ENCODE peak calls at places on chromosomes 5 and 9, in eight cellular contexts. One of them, this sample, is unnamed.

GRCh38 chr5:65126192-65126591 is 355.5 kb downstream of the ADAMTS6 start:
- DNase-seq in heart left ventricle: peak
- DNase-seq in HepG2: no peak
- DNase-seq in uterus: no peak
- DNase-seq in IMR-90: peak
- DNase-seq in body of pancreas: no peak
- DNase-seq in H1: no peak
- DNase-seq in esophagus squamous epithelium: no peak
- DNase-seq in this sample: no peak

GRCh38 chr5:93401844-93402243 is 179.2 kb downstream of the NR2F1-AS1 start:
- DNase-seq in heart left ventricle: no peak
- DNase-seq in HepG2: no peak
- DNase-seq in uterus: no peak
- DNase-seq in IMR-90: no peak
- DNase-seq in body of pancreas: no peak
- DNase-seq in H1: no peak
- DNase-seq in esophagus squamous epithelium: no peak
- DNase-seq in this sample: no peak

GRCh38 chr9:20616808-20617207 is 5.5 kb downstream of the MLLT3 start:
- DNase-seq in heart left ventricle: no peak
- DNase-seq in HepG2: no peak
- DNase-seq in uterus: no peak
- DNase-seq in IMR-90: no peak
- DNase-seq in body of pancreas: no peak
- DNase-seq in H1: no peak
- DNase-seq in esophagus squamous epithelium: no peak
- DNase-seq in this sample: no peak

GRCh38 chr9:95627802-95628201 is 111.0 kb upstream of the PTCH1 start:
- DNase-seq in heart left ventricle: no peak
- DNase-seq in HepG2: no peak
- DNase-seq in uterus: no peak
- DNase-seq in IMR-90: no peak
- DNase-seq in body of pancreas: no peak
- DNase-seq in H1: no peak
- DNase-seq in esophagus squamous epithelium: no peak
- DNase-seq in this sample: no peak

GRCh38 chr5:133261993-133262392 is 210.2 kb downstream of the HSPA4 start:
- DNase-seq in heart left ventricle: no peak
- DNase-seq in HepG2: peak
- DNase-seq in uterus: no peak
- DNase-seq in IMR-90: no peak
- DNase-seq in body of pancreas: peak
- DNase-seq in H1: no peak
- DNase-seq in esophagus squamous epithelium: no peak
- DNase-seq in this sample: no peak

GRCh38 chr9:131733601-131734061 is 6.2 kb downstream of the RAPGEF1 start:
- DNase-seq in heart left ventricle: peak
- DNase-seq in HepG2: no peak
- DNase-seq in uterus: no peak
- DNase-seq in IMR-90: peak
- DNase-seq in body of pancreas: peak
- DNase-seq in H1: no peak
- DNase-seq in esophagus squamous epithelium: no peak
- DNase-seq in this sample: no peak

GRCh38 chr5:63025679-63026078 is 447.1 kb downstream of the LRRC70 start:
- DNase-seq in heart left ventricle: no peak
- DNase-seq in HepG2: no peak
- DNase-seq in uterus: no peak
- DNase-seq in IMR-90: no peak
- DNase-seq in body of pancreas: no peak
- DNase-seq in H1: no peak
- DNase-seq in esophagus squamous epithelium: no peak
- DNase-seq in this sample: no peak

GRCh38 chr5:15463231-15463630 is 36.7 kb upstream of the FBXL7 start:
- DNase-seq in heart left ventricle: no peak
- DNase-seq in HepG2: no peak
- DNase-seq in uterus: no peak
- DNase-seq in IMR-90: peak
- DNase-seq in body of pancreas: no peak
- DNase-seq in H1: no peak
- DNase-seq in esophagus squamous epithelium: no peak
- DNase-seq in this sample: no peak

GRCh38 chr5:139091439-139092156 is 106.6 kb downstream of the SIL1 start:
- DNase-seq in heart left ventricle: no peak
- DNase-seq in HepG2: no peak
- DNase-seq in uterus: no peak
- DNase-seq in IMR-90: no peak
- DNase-seq in body of pancreas: peak
- DNase-seq in H1: no peak
- DNase-seq in esophagus squamous epithelium: no peak
- DNase-seq in this sample: peak

GRCh38 chr9:110714314-110714713 is 45.7 kb downstream of the MUSK start:
- DNase-seq in heart left ventricle: no peak
- DNase-seq in HepG2: no peak
- DNase-seq in uterus: no peak
- DNase-seq in IMR-90: peak
- DNase-seq in body of pancreas: no peak
- DNase-seq in H1: no peak
- DNase-seq in esophagus squamous epithelium: no peak
- DNase-seq in this sample: no peak

DNA sequence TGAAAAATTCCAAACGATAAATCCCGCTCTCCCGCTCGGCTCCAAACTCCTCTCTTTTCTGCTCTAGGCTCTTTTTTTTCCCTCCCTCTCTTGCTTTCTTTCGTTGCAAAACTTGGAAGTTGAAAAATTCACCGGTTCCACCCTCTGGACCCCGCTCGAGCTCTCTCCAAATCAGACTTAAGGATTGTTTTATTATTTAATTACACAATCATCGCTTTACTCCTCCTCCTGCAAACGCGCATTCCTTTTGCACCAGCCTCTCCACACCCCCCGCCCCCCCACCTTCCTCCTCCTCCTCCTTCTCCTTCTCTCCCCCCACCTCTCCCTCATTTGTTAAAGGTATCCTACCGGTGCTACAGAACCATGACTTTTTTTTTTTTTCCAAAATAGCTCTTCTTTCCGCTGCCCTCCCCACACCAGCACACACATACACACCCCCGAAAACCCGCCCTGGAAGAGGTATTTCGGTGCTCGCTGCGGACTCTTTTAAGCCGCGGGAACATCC is 535 bp upstream of the NFIB start:
- DNase-seq in heart left ventricle: peak
- DNase-seq in HepG2: peak
- DNase-seq in uterus: peak
- DNase-seq in IMR-90: peak
- DNase-seq in body of pancreas: peak
- DNase-seq in H1: no peak
- DNase-seq in esophagus squamous epithelium: no peak
- DNase-seq in this sample: peak
- TF ChIP-seq POLR2A in heart left ventricle: no peak
- TF ChIP-seq POLR2A in HepG2: no peak
- TF ChIP-seq POLR2A in uterus: peak
- TF ChIP-seq POLR2A in IMR-90: no peak
- TF ChIP-seq POLR2A in body of pancreas: peak
- TF ChIP-seq POLR2A in H1: no peak
- TF ChIP-seq POLR2A in esophagus squamous epithelium: peak
- TF ChIP-seq POLR2A in this sample: no peak

GRCh38 chr9:117073539-117074336 is 341.1 kb downstream of the ASTN2 start:
- DNase-seq in heart left ventricle: no peak
- DNase-seq in HepG2: peak
- DNase-seq in uterus: no peak
- DNase-seq in IMR-90: no peak
- DNase-seq in body of pancreas: peak
- DNase-seq in H1: peak
- DNase-seq in esophagus squamous epithelium: no peak
- DNase-seq in this sample: peak
- TF ChIP-seq CTCF in heart left ventricle: peak
- TF ChIP-seq CTCF in HepG2: peak
- TF ChIP-seq CTCF in uterus: peak
- TF ChIP-seq CTCF in IMR-90: peak
- TF ChIP-seq CTCF in body of pancreas: peak
- TF ChIP-seq CTCF in H1: peak
- TF ChIP-seq CTCF in esophagus squamous epithelium: peak
- TF ChIP-seq CTCF in this sample: peak

GRCh38 chr9:3262831-3263544 is 262.8 kb downstream of the RFX3 start:
- DNase-seq in heart left ventricle: no peak
- DNase-seq in HepG2: no peak
- DNase-seq in uterus: no peak
- DNase-seq in IMR-90: no peak
- DNase-seq in body of pancreas: no peak
- DNase-seq in H1: peak
- DNase-seq in esophagus squamous epithelium: no peak
- DNase-seq in this sample: no peak
- TF ChIP-seq POLR2A in heart left ventricle: no peak
- TF ChIP-seq POLR2A in HepG2: no peak
- TF ChIP-seq POLR2A in uterus: no peak
- TF ChIP-seq POLR2A in IMR-90: no peak
- TF ChIP-seq POLR2A in body of pancreas: no peak
- TF ChIP-seq POLR2A in H1: no peak
- TF ChIP-seq POLR2A in esophagus squamous epithelium: no peak
- TF ChIP-seq POLR2A in this sample: no peak

DNA sequence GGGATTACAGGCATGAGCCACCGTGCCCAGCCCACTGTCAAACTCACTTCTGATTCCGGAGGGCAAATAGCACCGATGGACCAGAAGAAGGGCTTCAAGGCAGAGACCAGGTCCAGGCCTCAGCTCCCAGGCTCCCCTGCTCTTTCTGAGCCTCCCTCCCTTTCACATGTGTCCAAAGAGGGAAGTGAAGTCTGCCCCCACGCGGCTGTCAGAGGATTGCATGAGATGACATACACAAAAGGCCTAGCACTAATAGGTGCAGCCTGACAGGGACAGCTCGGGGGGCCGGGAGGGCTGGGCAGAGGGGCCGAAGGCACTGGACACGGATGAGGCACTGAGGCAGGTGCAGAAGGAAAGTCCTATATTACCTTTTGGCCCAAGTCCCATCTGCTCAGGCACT is 16.1 kb downstream of the FBP1 start:
- DNase-seq in heart left ventricle: no peak
- DNase-seq in HepG2: peak
- DNase-seq in uterus: no peak
- DNase-seq in IMR-90: no peak
- DNase-seq in body of pancreas: peak
- DNase-seq in H1: no peak
- DNase-seq in esophagus squamous epithelium: no peak
- DNase-seq in this sample: peak
- TF ChIP-seq CTCF in heart left ventricle: no peak
- TF ChIP-seq CTCF in HepG2: peak
- TF ChIP-seq CTCF in uterus: no peak
- TF ChIP-seq CTCF in IMR-90: no peak
- TF ChIP-seq CTCF in body of pancreas: peak
- TF ChIP-seq CTCF in H1: peak
- TF ChIP-seq CTCF in esophagus squamous epithelium: no peak
- TF ChIP-seq CTCF in this sample: no peak

DNA sequence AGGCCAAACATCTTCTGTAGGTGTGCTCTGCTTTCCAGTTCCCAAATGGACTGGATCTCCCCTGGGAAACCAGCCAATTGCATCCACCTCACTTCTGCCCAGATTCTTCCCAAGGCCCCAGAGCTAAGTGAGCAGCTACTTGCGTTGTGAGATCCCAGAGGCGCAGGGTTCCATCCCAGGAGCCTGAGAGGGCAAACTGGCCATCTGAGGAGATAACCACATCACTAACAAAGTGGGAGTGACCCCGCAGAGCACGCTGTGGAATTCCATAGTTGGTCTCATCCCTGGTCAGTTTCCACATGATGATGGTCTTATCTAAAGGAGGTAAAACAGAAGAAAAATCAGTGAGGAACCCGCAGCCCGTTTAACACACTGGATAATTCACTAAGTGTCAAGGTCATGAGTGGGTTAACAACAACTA is 1.7 kb downstream of the RACK1 start:
- DNase-seq in heart left ventricle: no peak
- DNase-seq in HepG2: no peak
- DNase-seq in uterus: no peak
- DNase-seq in IMR-90: no peak
- DNase-seq in body of pancreas: no peak
- DNase-seq in H1: no peak
- DNase-seq in esophagus squamous epithelium: no peak
- DNase-seq in this sample: no peak
- TF ChIP-seq POLR2A in heart left ventricle: no peak
- TF ChIP-seq POLR2A in HepG2: no peak
- TF ChIP-seq POLR2A in uterus: no peak
- TF ChIP-seq POLR2A in IMR-90: no peak
- TF ChIP-seq POLR2A in body of pancreas: no peak
- TF ChIP-seq POLR2A in H1: no peak
- TF ChIP-seq POLR2A in esophagus squamous epithelium: no peak
- TF ChIP-seq POLR2A in this sample: no peak

DNA sequence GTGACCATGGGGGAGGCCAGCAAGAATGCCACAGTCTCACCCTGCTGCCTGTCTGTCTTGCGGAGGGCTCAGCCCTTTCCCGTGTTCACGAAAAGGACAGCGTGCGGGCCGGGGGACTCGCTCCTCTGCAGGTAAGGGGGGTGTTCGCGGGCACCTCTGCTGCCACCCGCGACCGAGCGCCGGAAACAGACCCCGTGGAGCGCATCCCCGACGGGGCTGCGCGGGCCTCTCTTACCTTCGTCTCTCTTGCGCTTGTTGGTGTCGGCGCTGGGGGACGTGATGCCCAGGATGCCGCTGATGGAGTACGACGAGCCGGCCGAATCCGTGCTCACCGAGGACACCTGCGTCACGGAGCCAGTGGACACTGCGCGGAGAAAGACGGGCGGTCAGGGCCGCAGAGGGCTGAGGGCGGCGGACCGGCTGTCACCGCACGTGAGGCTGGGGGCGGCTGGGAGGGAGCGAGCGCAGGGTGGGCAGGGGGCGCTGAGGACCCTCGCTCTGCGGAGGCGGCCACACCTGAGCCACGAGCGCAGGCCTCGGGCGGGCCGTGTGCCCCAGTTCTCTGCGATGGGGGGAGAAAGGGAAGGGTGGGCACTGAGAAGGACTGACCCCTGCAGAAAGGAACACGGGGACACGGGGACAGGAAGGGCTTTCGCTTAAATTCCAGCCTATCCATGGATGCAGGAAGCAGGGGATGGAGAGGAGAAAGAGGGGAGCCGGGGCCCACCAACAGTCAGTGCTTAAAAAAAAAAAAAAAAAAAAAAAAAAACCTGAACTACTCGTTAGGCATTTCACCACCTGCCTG is 31.5 kb downstream of the PAX5 start:
- DNase-seq in heart left ventricle: no peak
- DNase-seq in HepG2: no peak
- DNase-seq in uterus: no peak
- DNase-seq in IMR-90: no peak
- DNase-seq in body of pancreas: no peak
- DNase-seq in H1: no peak
- DNase-seq in esophagus squamous epithelium: no peak
- DNase-seq in this sample: no peak
- TF ChIP-seq CTCF in heart left ventricle: no peak
- TF ChIP-seq CTCF in HepG2: no peak
- TF ChIP-seq CTCF in uterus: no peak
- TF ChIP-seq CTCF in IMR-90: no peak
- TF ChIP-seq CTCF in body of pancreas: no peak
- TF ChIP-seq CTCF in H1: no peak
- TF ChIP-seq CTCF in esophagus squamous epithelium: no peak
- TF ChIP-seq CTCF in this sample: no peak

GRCh38 chr5:177446184-177447065 is at the start of gene PRR7:
- DNase-seq in heart left ventricle: peak
- DNase-seq in HepG2: no peak
- DNase-seq in uterus: peak
- DNase-seq in IMR-90: peak
- DNase-seq in body of pancreas: peak
- DNase-seq in H1: no peak
- DNase-seq in esophagus squamous epithelium: no peak
- DNase-seq in this sample: peak
- TF ChIP-seq POLR2A in heart left ventricle: no peak
- TF ChIP-seq POLR2A in HepG2: no peak
- TF ChIP-seq POLR2A in uterus: no peak
- TF ChIP-seq POLR2A in IMR-90: no peak
- TF ChIP-seq POLR2A in body of pancreas: no peak
- TF ChIP-seq POLR2A in H1: peak
- TF ChIP-seq POLR2A in esophagus squamous epithelium: no peak
- TF ChIP-seq POLR2A in this sample: no peak

GRCh38 chr5:4142842-4143241 is 547.2 kb downstream of the IRX1 start:
- DNase-seq in heart left ventricle: no peak
- DNase-seq in HepG2: no peak
- DNase-seq in uterus: no peak
- DNase-seq in IMR-90: no peak
- DNase-seq in body of pancreas: no peak
- DNase-seq in H1: no peak
- DNase-seq in esophagus squamous epithelium: no peak
- DNase-seq in this sample: no peak
- TF ChIP-seq CTCF in heart left ventricle: no peak
- TF ChIP-seq CTCF in HepG2: no peak
- TF ChIP-seq CTCF in uterus: no peak
- TF ChIP-seq CTCF in IMR-90: no peak
- TF ChIP-seq CTCF in body of pancreas: no peak
- TF ChIP-seq CTCF in H1: peak
- TF ChIP-seq CTCF in esophagus squamous epithelium: no peak
- TF ChIP-seq CTCF in this sample: no peak

This sample was measured in testis.